ENCODE peak calls at places on chromosomes 2 and 18, in four cellular contexts. K is K562, V is HEK293T, J is HepG2. P is an unnamed sample.

GRCh38 chr2:225074919-225075681 is 32.8 kb upstream of the DOCK10 start:
- DNase-seq in J (no peak), K (no peak), V (no peak), P (no peak)

GRCh38 chr2:46029332-46029811 is 267.8 kb upstream of the EPAS1 start:
- DNase-seq in K (no peak), J (peak; percentile 46), V (no peak), P (no peak)

GRCh38 chr2:64263315-64263714 is 119.1 kb upstream of the PELI1 start:
- DNase-seq in K (no peak), V (no peak), J (no peak), P (no peak)

GRCh38 chr18:67417864-67418523 is 98.5 kb downstream of the DSEL start:
- DNase-seq in V (peak; percentile 3), J (peak; percentile 23), K (no peak), P (no peak)

GRCh38 chr2:240465765-240466578 is 30.5 kb downstream of the GPC1 start:
- DNase-seq in K (no peak), J (no peak), V (no peak), P (no peak)

GRCh38 chr18:34158881-34159690 is 65.6 kb downstream of the NOL4 start:
- DNase-seq in J (peak; percentile 2), V (peak; percentile 77), K (no peak), P (peak; percentile 88)

GRCh38 chr2:12502759-12503158 is 214.0 kb upstream of the TRIB2 start:
- DNase-seq in V (no peak), J (no peak), K (no peak), P (no peak)

GRCh38 chr18:811192-812122 is 585 bp downstream of the YES1 start:
- DNase-seq in K (no peak), J (no peak), V (peak; percentile 20), P (peak; percentile 57)

GRCh38 chr2:9656270-9656766 is 25.5 kb upstream of the YWHAQ start:
- DNase-seq in J (peak; percentile 53), V (no peak), K (no peak), P (no peak)

GRCh38 chr2:110101280-110101844 is 14.3 kb downstream of the MALL start:
- DNase-seq in J (peak; percentile 77), K (no peak), V (no peak), P (no peak)

GRCh38 chr2:69915050-69915945 is at the start of gene MXD1:
- DNase-seq in K (peak; percentile 46), J (no peak), V (peak; percentile 28), P (peak; percentile 41)

GRCh38 chr2:134207589-134208209 is 46.2 kb upstream of the MGAT5 start:
- DNase-seq in K (peak; percentile 49), J (peak; percentile 48), V (peak; percentile 64), P (peak; percentile 66)

GRCh38 chr18:69982417-69982816 is 34.7 kb upstream of the CD226 start:
- DNase-seq in J (no peak), K (no peak), V (no peak), P (no peak)

GRCh38 chr2:23107341-23107941 is 277.5 kb upstream of the KLHL29 start:
- DNase-seq in K (no peak), J (no peak), V (no peak), P (no peak)

GRCh38 chr2:169693344-169693743 is 861 bp downstream of the CFAP210 start:
- DNase-seq in K (peak; percentile 27), J (peak; percentile 52), V (no peak), P (no peak)

GRCh38 chr2:12127639-12128038 is 381.2 kb downstream of the LPIN1 start:
- DNase-seq in K (no peak), J (no peak), V (no peak), P (no peak)

GRCh38 chr2:188805229-188805628 is 168.9 kb upstream of the COL3A1 start:
- DNase-seq in V (no peak), J (no peak), K (no peak), P (no peak)

GRCh38 chr2:172962824-172963223 is 112.8 kb upstream of the MAP3K20 start:
- DNase-seq in V (no peak), J (no peak), K (no peak), P (no peak)

GRCh38 chr2:47664817-47665216 is 118.1 kb upstream of the MSH6 start:
- DNase-seq in K (no peak), J (no peak), V (no peak), P (peak; percentile 39)

GRCh38 chr18:28175047-28175929 is 1.6 kb downstream of the CDH2 start:
- DNase-seq in J (peak; percentile 74), K (no peak), V (peak; percentile 40), P (peak; percentile 47)

GRCh38 chr2:134056226-134056625 is 197.6 kb upstream of the MGAT5 start:
- DNase-seq in J (no peak), K (no peak), V (no peak), P (no peak)

GRCh38 chr2:230893338-230893737 is 28.6 kb downstream of the ITM2C start:
- DNase-seq in J (no peak), V (no peak), K (no peak), P (no peak)

GRCh38 chr18:57437782-57438668 is 2.9 kb downstream of the ONECUT2 start:
- DNase-seq in J (peak; percentile 75), V (peak; percentile 65), K (no peak), P (peak; percentile 92)

GRCh38 chr2:205474746-205475145 is 207.6 kb upstream of the NRP2 start:
- DNase-seq in V (no peak), J (no peak), K (no peak), P (no peak)

DNA sequence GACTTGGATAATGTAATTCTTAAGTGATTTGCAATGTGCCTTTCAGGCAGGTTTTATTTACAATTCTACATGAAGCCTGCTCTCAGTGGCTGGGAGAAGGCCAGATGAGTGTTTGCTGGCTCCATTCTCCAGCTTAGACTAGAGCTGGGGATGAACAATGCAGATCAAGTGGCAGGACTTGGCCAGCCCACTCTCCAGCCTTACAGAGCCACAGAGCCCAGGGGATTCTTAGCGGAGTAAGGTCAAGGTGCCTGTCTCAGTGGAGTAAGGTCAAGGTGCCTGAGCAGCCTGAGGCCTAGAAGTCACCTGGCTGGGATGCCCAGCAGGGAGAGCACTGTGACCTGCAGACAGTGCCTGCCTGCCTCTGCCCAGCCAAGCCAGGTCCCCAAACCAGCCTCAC is 87.6 kb downstream of the LYPD1 start:
- DNase-seq in K (no peak), V (no peak), J (no peak), P (no peak)
- TF ChIP-seq ELF4 in K (no peak), V (no peak), J (no peak), P (no peak)

DNA sequence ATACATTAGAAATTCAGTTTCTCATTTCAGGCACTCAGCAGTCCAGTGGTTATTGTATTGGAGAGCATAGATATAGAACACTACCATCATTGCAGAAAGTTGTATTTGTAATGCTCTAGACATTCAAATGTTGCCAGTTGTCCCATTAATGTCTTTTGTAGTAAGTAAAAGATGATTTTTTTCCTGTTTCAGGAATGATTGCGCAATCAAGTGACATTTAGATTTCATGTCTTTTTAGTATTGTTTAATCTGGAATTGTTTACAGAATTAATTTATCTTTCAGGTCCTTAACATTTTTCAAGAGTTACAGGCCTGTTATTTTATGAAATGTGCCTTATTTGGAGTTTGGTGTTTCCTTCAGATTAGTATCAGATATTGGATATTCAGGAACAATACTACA is 134.7 kb downstream of the MSTN start:
- DNase-seq in J (no peak), V (no peak), K (no peak), P (no peak)
- TF ChIP-seq ELF4 in J (no peak), V (no peak), K (no peak), P (no peak)

DNA sequence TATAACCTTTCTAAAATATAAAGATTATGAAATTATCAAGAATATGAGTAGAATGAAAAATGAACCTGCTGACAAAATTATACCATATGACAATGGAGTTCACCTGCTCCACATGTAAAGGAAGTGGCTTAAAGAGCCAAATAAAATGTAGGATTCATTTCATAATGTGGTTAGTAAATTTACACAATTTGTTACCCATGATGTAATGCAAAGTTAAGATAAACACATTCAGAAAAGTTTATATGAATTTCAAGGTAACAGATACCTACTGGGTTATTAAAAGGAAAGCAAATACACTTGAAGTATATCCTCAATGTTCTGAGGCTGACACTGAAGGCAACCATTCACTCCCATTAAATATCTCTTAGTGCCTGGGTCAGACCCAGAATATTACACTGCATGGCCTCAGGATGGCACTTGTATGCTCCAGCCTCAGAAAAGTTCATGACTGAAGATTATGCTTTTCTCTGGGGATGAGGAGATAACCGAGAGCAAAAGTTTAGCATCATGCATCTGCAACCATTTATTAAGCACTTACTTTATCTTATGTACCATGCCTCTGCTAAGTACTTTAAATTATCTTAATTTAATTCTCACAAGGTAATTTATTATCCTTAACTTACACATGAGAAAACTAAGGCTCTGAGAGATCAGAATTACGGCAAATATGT is 6.2 kb downstream of the STRN start:
- DNase-seq in K (no peak), V (no peak), J (no peak), P (no peak)
- TF ChIP-seq ELF4 in K (no peak), V (no peak), J (no peak), P (no peak)

GRCh38 chr18:41993151-41993550 is 38.1 kb downstream of the PIK3C3 start:
- DNase-seq in K (no peak), V (no peak), J (no peak), P (no peak)
- TF ChIP-seq ELF4 in K (no peak), V (no peak), J (no peak), P (no peak)

P was measured in WTC11.